ENCODE peak calls at places on chromosomes 13 and 19, in five cellular contexts. One of them, this sample, is unnamed.
A peak's percentile ranks its signal among the peaks of the same experiment; 100 is the strongest.

GRCh38 chr13:105996391-105997028 is 539.0 kb downstream of the EFNB2 start:
- DNase-seq in foreskin fibroblast: no peak
- DNase-seq in naive thymus-derived CD4-positive, alpha-beta T cell: no peak
- DNase-seq in body of pancreas: no peak
- DNase-seq in ascending aorta: no peak
- DNase-seq in this sample: no peak

GRCh38 chr19:17236831-17237543 is 8.7 kb downstream of the NR2F6 start:
- DNase-seq in foreskin fibroblast: no peak
- DNase-seq in naive thymus-derived CD4-positive, alpha-beta T cell: no peak
- DNase-seq in body of pancreas: no peak
- DNase-seq in ascending aorta: no peak
- DNase-seq in this sample: no peak

GRCh38 chr13:80469841-80470378 is 129.0 kb upstream of the SPRY2 start:
- DNase-seq in foreskin fibroblast: peak; percentile 96
- DNase-seq in naive thymus-derived CD4-positive, alpha-beta T cell: no peak
- DNase-seq in body of pancreas: peak; percentile 74
- DNase-seq in ascending aorta: peak; percentile 62
- DNase-seq in this sample: peak; percentile 86

GRCh38 chr19:7918615-7919421 is 1.3 kb upstream of the SNAPC2 start:
- DNase-seq in foreskin fibroblast: no peak
- DNase-seq in naive thymus-derived CD4-positive, alpha-beta T cell: no peak
- DNase-seq in body of pancreas: no peak
- DNase-seq in ascending aorta: no peak
- DNase-seq in this sample: peak; percentile 31

GRCh38 chr13:75830842-75831241 is 194.7 kb downstream of the LMO7 start:
- DNase-seq in foreskin fibroblast: peak; percentile 19
- DNase-seq in naive thymus-derived CD4-positive, alpha-beta T cell: no peak
- DNase-seq in body of pancreas: no peak
- DNase-seq in ascending aorta: no peak
- DNase-seq in this sample: no peak

GRCh38 chr13:48231080-48231479 is 1.9 kb upstream of the ITM2B start:
- DNase-seq in foreskin fibroblast: no peak
- DNase-seq in naive thymus-derived CD4-positive, alpha-beta T cell: no peak
- DNase-seq in body of pancreas: peak; percentile 18
- DNase-seq in ascending aorta: no peak
- DNase-seq in this sample: no peak

GRCh38 chr19:835201-835810 is 5.5 kb upstream of the PRTN3 start:
- DNase-seq in foreskin fibroblast: no peak
- DNase-seq in naive thymus-derived CD4-positive, alpha-beta T cell: no peak
- DNase-seq in body of pancreas: no peak
- DNase-seq in ascending aorta: no peak
- DNase-seq in this sample: no peak

GRCh38 chr19:341386-342127 is 3.0 kb downstream of the MIER2 start:
- DNase-seq in foreskin fibroblast: no peak
- DNase-seq in naive thymus-derived CD4-positive, alpha-beta T cell: no peak
- DNase-seq in body of pancreas: no peak
- DNase-seq in ascending aorta: no peak
- DNase-seq in this sample: no peak

GRCh38 chr19:33175156-33175782 is 18.9 kb upstream of the LRP3 start:
- DNase-seq in foreskin fibroblast: no peak
- DNase-seq in naive thymus-derived CD4-positive, alpha-beta T cell: no peak
- DNase-seq in body of pancreas: no peak
- DNase-seq in ascending aorta: no peak
- DNase-seq in this sample: no peak

GRCh38 chr13:105342421-105342820 is 1193.0 kb downstream of the EFNB2 start:
- DNase-seq in foreskin fibroblast: no peak
- DNase-seq in naive thymus-derived CD4-positive, alpha-beta T cell: no peak
- DNase-seq in body of pancreas: no peak
- DNase-seq in ascending aorta: no peak
- DNase-seq in this sample: no peak

GRCh38 chr19:4744451-4745170 is 21.0 kb upstream of the DPP9 start:
- DNase-seq in foreskin fibroblast: peak; percentile 89
- DNase-seq in naive thymus-derived CD4-positive, alpha-beta T cell: no peak
- DNase-seq in body of pancreas: peak; percentile 67
- DNase-seq in ascending aorta: no peak
- DNase-seq in this sample: peak; percentile 62

GRCh38 chr13:59437902-59438301 is 725.8 kb downstream of the DIAPH3 start:
- DNase-seq in foreskin fibroblast: no peak
- DNase-seq in naive thymus-derived CD4-positive, alpha-beta T cell: no peak
- DNase-seq in body of pancreas: no peak
- DNase-seq in ascending aorta: no peak
- DNase-seq in this sample: no peak

GRCh38 chr19:6476896-6477431 is 4.6 kb downstream of the DENND1C start:
- DNase-seq in foreskin fibroblast: no peak
- DNase-seq in naive thymus-derived CD4-positive, alpha-beta T cell: no peak
- DNase-seq in body of pancreas: no peak
- DNase-seq in ascending aorta: no peak
- DNase-seq in this sample: no peak

GRCh38 chr13:111610077-111610476 is 289.6 kb downstream of the TEX29 start:
- DNase-seq in foreskin fibroblast: no peak
- DNase-seq in naive thymus-derived CD4-positive, alpha-beta T cell: no peak
- DNase-seq in body of pancreas: no peak
- DNase-seq in ascending aorta: no peak
- DNase-seq in this sample: no peak

GRCh38 chr13:28467886-28468519 is 26.9 kb downstream of the FLT1 start:
- DNase-seq in foreskin fibroblast: no peak
- DNase-seq in naive thymus-derived CD4-positive, alpha-beta T cell: no peak
- DNase-seq in body of pancreas: peak; percentile 50
- DNase-seq in ascending aorta: no peak
- DNase-seq in this sample: no peak

GRCh38 chr19:21698215-21698614 is 69.2 kb downstream of the ZNF100 start:
- DNase-seq in foreskin fibroblast: peak; percentile 0
- DNase-seq in naive thymus-derived CD4-positive, alpha-beta T cell: no peak
- DNase-seq in body of pancreas: peak; percentile 46
- DNase-seq in ascending aorta: no peak
- DNase-seq in this sample: no peak

GRCh38 chr19:7224995-7225394 is 69.2 kb downstream of the INSR start:
- DNase-seq in foreskin fibroblast: no peak
- DNase-seq in naive thymus-derived CD4-positive, alpha-beta T cell: no peak
- DNase-seq in body of pancreas: no peak
- DNase-seq in ascending aorta: no peak
- DNase-seq in this sample: no peak

GRCh38 chr13:98549728-98550317 is 27.1 kb downstream of the STK24 start:
- DNase-seq in foreskin fibroblast: peak; percentile 49
- DNase-seq in naive thymus-derived CD4-positive, alpha-beta T cell: no peak
- DNase-seq in body of pancreas: no peak
- DNase-seq in ascending aorta: no peak
- DNase-seq in this sample: no peak

GRCh38 chr13:110560606-110561334 is 752 bp downstream of the RAB20 start:
- DNase-seq in foreskin fibroblast: peak; percentile 16
- DNase-seq in naive thymus-derived CD4-positive, alpha-beta T cell: no peak
- DNase-seq in body of pancreas: peak; percentile 78
- DNase-seq in ascending aorta: no peak
- DNase-seq in this sample: peak; percentile 72

GRCh38 chr13:111368091-111368490 is 47.6 kb downstream of the TEX29 start:
- DNase-seq in foreskin fibroblast: no peak
- DNase-seq in naive thymus-derived CD4-positive, alpha-beta T cell: no peak
- DNase-seq in body of pancreas: no peak
- DNase-seq in ascending aorta: no peak
- DNase-seq in this sample: no peak

GRCh38 chr19:46718157-46718933 is 1.4 kb upstream of the PRKD2 start:
- DNase-seq in foreskin fibroblast: no peak
- DNase-seq in naive thymus-derived CD4-positive, alpha-beta T cell: peak; percentile 70
- DNase-seq in body of pancreas: peak; percentile 51
- DNase-seq in ascending aorta: no peak
- DNase-seq in this sample: no peak

GRCh38 chr13:82803341-82803740 is 1078.9 kb downstream of the SLITRK1 start:
- DNase-seq in foreskin fibroblast: peak; percentile 12
- DNase-seq in naive thymus-derived CD4-positive, alpha-beta T cell: no peak
- DNase-seq in body of pancreas: no peak
- DNase-seq in ascending aorta: no peak
- DNase-seq in this sample: no peak

GRCh38 chr13:112113355-112113754 is 46.4 kb downstream of the SOX1 start:
- DNase-seq in foreskin fibroblast: no peak
- DNase-seq in naive thymus-derived CD4-positive, alpha-beta T cell: no peak
- DNase-seq in body of pancreas: no peak
- DNase-seq in ascending aorta: no peak
- DNase-seq in this sample: no peak

GRCh38 chr13:51841732-51842131 is 3.2 kb downstream of the TMEM272 start:
- DNase-seq in foreskin fibroblast: no peak
- DNase-seq in naive thymus-derived CD4-positive, alpha-beta T cell: no peak
- DNase-seq in body of pancreas: no peak
- DNase-seq in ascending aorta: no peak
- DNase-seq in this sample: no peak

GRCh38 chr13:65926750-65927171 is 1303.4 kb downstream of the PCDH9 start:
- DNase-seq in foreskin fibroblast: no peak
- DNase-seq in naive thymus-derived CD4-positive, alpha-beta T cell: no peak
- DNase-seq in body of pancreas: peak; percentile 24
- DNase-seq in ascending aorta: no peak
- DNase-seq in this sample: peak; percentile 11

GRCh38 chr13:48826039-48826438 is 149.7 kb upstream of the FNDC3A start:
- DNase-seq in foreskin fibroblast: no peak
- DNase-seq in naive thymus-derived CD4-positive, alpha-beta T cell: no peak
- DNase-seq in body of pancreas: no peak
- DNase-seq in ascending aorta: no peak
- DNase-seq in this sample: no peak

GRCh38 chr19:28560786-28561185 is 652.2 kb downstream of the UQCRFS1 start:
- DNase-seq in foreskin fibroblast: no peak
- DNase-seq in naive thymus-derived CD4-positive, alpha-beta T cell: no peak
- DNase-seq in body of pancreas: no peak
- DNase-seq in ascending aorta: no peak
- DNase-seq in this sample: no peak

GRCh38 chr19:28569132-28570114 is 643.5 kb downstream of the UQCRFS1 start:
- DNase-seq in foreskin fibroblast: no peak
- DNase-seq in naive thymus-derived CD4-positive, alpha-beta T cell: no peak
- DNase-seq in body of pancreas: no peak
- DNase-seq in ascending aorta: no peak
- DNase-seq in this sample: no peak

GRCh38 chr19:28567834-28568233 is 645.1 kb downstream of the UQCRFS1 start:
- DNase-seq in foreskin fibroblast: no peak
- DNase-seq in naive thymus-derived CD4-positive, alpha-beta T cell: no peak
- DNase-seq in body of pancreas: no peak
- DNase-seq in ascending aorta: no peak
- DNase-seq in this sample: no peak

GRCh38 chr19:28558783-28559182 is 654.2 kb downstream of the UQCRFS1 start:
- DNase-seq in foreskin fibroblast: no peak
- DNase-seq in naive thymus-derived CD4-positive, alpha-beta T cell: no peak
- DNase-seq in body of pancreas: no peak
- DNase-seq in ascending aorta: no peak
- DNase-seq in this sample: no peak

DNA sequence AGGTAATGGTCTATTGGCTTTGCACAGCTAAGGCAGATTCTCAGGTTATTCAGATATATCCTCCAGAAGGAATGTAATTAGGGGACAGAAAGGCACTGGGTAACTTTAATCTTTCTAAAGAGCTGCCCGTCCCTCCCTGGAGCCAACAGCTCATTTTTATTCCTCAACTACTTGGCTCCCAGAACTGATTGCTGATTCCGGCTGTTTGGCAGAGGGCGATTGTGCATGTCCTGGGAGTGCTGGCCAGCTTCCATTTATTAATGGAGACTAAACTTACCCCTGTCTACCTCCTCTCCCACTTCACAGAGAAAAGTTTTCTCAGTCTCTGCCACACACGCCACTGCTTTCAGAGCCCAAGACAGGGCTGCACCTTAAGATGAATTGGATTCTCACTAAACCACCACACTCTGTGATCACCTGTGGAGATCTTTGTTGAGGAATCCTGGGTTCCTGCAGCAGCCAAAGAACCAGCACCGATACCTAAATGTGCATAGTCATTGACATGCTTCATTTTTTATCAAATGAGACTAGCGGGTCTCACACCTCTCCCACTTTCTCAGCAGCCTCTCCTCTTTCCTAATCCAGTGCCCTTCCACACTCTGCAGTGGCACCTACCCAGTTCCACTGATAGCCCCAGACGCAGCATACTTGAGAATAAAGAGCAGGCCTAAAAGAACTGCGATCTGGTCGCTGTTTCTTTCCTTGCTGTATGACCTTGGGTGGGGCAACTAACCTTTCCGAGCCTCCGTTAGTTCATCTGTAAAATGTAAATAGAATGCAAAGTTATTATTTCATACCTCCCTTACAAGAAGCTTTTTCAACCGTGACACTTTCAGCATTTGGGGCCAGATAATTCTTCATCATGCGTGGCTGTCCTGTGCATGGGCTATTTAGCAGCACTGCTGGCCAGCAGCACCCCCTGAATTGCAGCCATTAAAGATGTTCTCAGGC is 648.7 kb downstream of the UQCRFS1 start:
- DNase-seq in foreskin fibroblast: no peak
- DNase-seq in naive thymus-derived CD4-positive, alpha-beta T cell: no peak
- DNase-seq in body of pancreas: no peak
- DNase-seq in ascending aorta: no peak
- DNase-seq in this sample: no peak
- H3K4me3 ChIP-seq in foreskin fibroblast: no peak overlapping the region
- H3K4me3 ChIP-seq in naive thymus-derived CD4-positive, alpha-beta T cell: no peak overlapping the region
- H3K4me3 ChIP-seq in body of pancreas: no peak overlapping the region
- H3K4me3 ChIP-seq in ascending aorta: no peak overlapping the region
- H3K4me3 ChIP-seq in this sample: no peak overlapping the region

GRCh38 chr19:19260842-19261241 is 12.3 kb downstream of the TM6SF2 start:
- DNase-seq in foreskin fibroblast: no peak
- DNase-seq in naive thymus-derived CD4-positive, alpha-beta T cell: no peak
- DNase-seq in body of pancreas: no peak
- DNase-seq in ascending aorta: no peak
- DNase-seq in this sample: no peak
- H3K4me3 ChIP-seq in foreskin fibroblast: no peak overlapping the region
- H3K4me3 ChIP-seq in naive thymus-derived CD4-positive, alpha-beta T cell: no peak overlapping the region
- H3K4me3 ChIP-seq in body of pancreas: no peak overlapping the region
- H3K4me3 ChIP-seq in ascending aorta: no peak overlapping the region
- H3K4me3 ChIP-seq in this sample: no peak overlapping the region

GRCh38 chr19:48501961-48502719 is 9.5 kb downstream of the LMTK3 start:
- DNase-seq in foreskin fibroblast: no peak
- DNase-seq in naive thymus-derived CD4-positive, alpha-beta T cell: peak; percentile 64
- DNase-seq in body of pancreas: peak; percentile 99
- DNase-seq in ascending aorta: peak; percentile 33
- DNase-seq in this sample: peak; percentile 46
- H3K4me3 ChIP-seq in foreskin fibroblast: no peak overlapping the region
- H3K4me3 ChIP-seq in naive thymus-derived CD4-positive, alpha-beta T cell: peak overlapping the region; percentile 37
- H3K4me3 ChIP-seq in body of pancreas: no peak overlapping the region
- H3K4me3 ChIP-seq in ascending aorta: no peak overlapping the region
- H3K4me3 ChIP-seq in this sample: no peak overlapping the region

GRCh38 chr19:40284501-40285352 is at the start of gene AKT2:
- DNase-seq in foreskin fibroblast: peak; percentile 42
- DNase-seq in naive thymus-derived CD4-positive, alpha-beta T cell: peak; percentile 78
- DNase-seq in body of pancreas: peak; percentile 12
- DNase-seq in ascending aorta: no peak
- DNase-seq in this sample: peak; percentile 70

GRCh38 chr19:40285353-40286234 is 449 bp upstream of the AKT2 start:
- DNase-seq in foreskin fibroblast: peak; percentile 99
- DNase-seq in naive thymus-derived CD4-positive, alpha-beta T cell: peak; percentile 94
- DNase-seq in body of pancreas: peak; percentile 100
- DNase-seq in ascending aorta: peak; percentile 97
- DNase-seq in this sample: peak; percentile 99

GRCh38 chr19:40286674-40287421 is 1.7 kb upstream of the AKT2 start:
- DNase-seq in foreskin fibroblast: no peak
- DNase-seq in naive thymus-derived CD4-positive, alpha-beta T cell: no peak
- DNase-seq in body of pancreas: no peak
- DNase-seq in ascending aorta: no peak
- DNase-seq in this sample: no peak

GRCh38 chr19:40284251-40284500 is 969 bp downstream of the AKT2 start:
- DNase-seq in foreskin fibroblast: no peak
- DNase-seq in naive thymus-derived CD4-positive, alpha-beta T cell: no peak
- DNase-seq in body of pancreas: no peak
- DNase-seq in ascending aorta: no peak
- DNase-seq in this sample: no peak

GRCh38 chr19:40286235-40286530 is 1.0 kb upstream of the AKT2 start:
- DNase-seq in foreskin fibroblast: no peak
- DNase-seq in naive thymus-derived CD4-positive, alpha-beta T cell: no peak
- DNase-seq in body of pancreas: no peak
- DNase-seq in ascending aorta: no peak
- DNase-seq in this sample: no peak
- H3K4me3 ChIP-seq in foreskin fibroblast: peak overlapping the region; percentile 18
- H3K4me3 ChIP-seq in naive thymus-derived CD4-positive, alpha-beta T cell: no peak overlapping the region
- H3K4me3 ChIP-seq in body of pancreas: no peak overlapping the region
- H3K4me3 ChIP-seq in ascending aorta: peak overlapping the region; percentile 71
- H3K4me3 ChIP-seq in this sample: no peak overlapping the region

This sample was measured in right cardiac atrium.